ENCODE peak calls at places on chromosomes 13 and 19, in six cellular contexts. Z, J, X, C, V and F are unnamed samples.

GRCh38 chr19:43467276-43467675 is 1.9 kb upstream of the LYPD3 start:
- DNase-seq in J (no peak), V (no peak), C (no peak), Z (no peak), X (no peak), F (no peak)

GRCh38 chr13:114035583-114036501 is 62.0 kb upstream of the C13orf46 start:
- DNase-seq in C (peak), X (no peak), Z (no peak), J (no peak), V (no peak), F (no peak)

GRCh38 chr13:51644649-51645048 is 60.4 kb downstream of the WDFY2 start:
- DNase-seq in Z (no peak), C (no peak), J (no peak), V (no peak), X (no peak), F (no peak)

GRCh38 chr13:19152403-19152802 is 29.2 kb downstream of the TUBA3C start:
- DNase-seq in X (no peak), J (no peak), Z (no peak), C (no peak), V (no peak), F (no peak)

GRCh38 chr13:104920091-104920490 is 1615.4 kb downstream of the EFNB2 start:
- DNase-seq in C (no peak), X (no peak), V (no peak), Z (no peak), J (no peak), F (no peak)

GRCh38 chr13:48828962-48829405 is 146.7 kb upstream of the FNDC3A start:
- DNase-seq in V (peak), Z (no peak), X (no peak), J (no peak), C (no peak), F (no peak)

GRCh38 chr19:42018503-42019193 is 24.6 kb upstream of the ATP1A3 start:
- DNase-seq in V (no peak), X (no peak), Z (no peak), J (peak), C (no peak), F (no peak)

GRCh38 chr19:46015080-46015960 is 7.5 kb downstream of the PGLYRP1 start:
- DNase-seq in X (peak), C (no peak), V (peak), J (peak), Z (peak), F (peak)

GRCh38 chr19:18349524-18350128 is 9.2 kb downstream of the PGPEP1 start:
- DNase-seq in C (no peak), V (peak), Z (peak), X (peak), J (peak), F (peak)

DNA sequence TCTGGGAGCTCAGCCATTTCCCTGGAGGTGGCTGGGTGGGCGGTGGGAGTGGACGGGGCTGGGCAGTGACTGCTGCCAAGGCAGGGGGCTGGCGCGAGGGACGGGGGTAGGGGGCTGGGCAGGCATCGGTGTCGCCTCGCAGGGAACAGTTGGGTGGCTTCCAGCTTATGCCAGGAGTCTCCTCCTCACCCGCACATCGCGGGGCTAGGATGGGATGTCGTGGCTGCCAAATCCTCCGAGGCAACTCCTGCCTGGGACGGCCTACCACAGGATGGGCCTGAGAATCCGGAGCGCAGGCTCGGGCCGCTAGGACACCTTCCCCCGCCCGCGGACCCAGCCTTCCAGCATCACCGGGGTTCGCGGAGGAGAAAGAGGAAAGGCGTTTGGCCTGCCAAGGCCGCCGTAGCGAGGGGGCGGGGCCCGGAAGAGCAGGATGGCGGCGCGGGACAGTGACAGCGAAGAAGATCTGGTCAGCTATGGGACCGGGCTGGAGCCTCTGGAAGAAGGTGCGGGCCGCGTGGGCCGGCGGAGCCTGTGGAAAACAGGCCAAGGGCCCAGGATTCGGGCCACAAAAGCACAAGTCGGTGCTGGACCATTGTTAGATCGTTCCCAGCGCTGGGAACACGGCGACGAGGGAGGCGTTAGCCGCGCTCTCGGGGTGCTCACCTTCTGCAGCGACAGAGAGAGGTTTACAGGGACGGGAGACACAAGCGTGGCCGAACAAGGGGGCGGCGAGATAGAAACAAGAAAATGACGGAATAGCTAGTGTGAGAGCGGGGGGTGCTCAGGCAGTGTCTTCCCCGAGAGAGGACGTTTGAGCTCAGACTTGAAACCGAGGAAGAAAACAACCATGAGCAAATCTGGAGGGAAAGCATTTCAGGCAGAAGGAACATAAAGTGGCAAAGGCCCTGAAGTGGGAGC is at the start of gene GPATCH1:
- DNase-seq in C (peak), X (peak), V (peak), Z (peak), J (peak), F (peak)
- H3K27ac ChIP-seq in C (peak), X (peak), V (no peak), Z (peak), J (peak), F (peak)

DNA sequence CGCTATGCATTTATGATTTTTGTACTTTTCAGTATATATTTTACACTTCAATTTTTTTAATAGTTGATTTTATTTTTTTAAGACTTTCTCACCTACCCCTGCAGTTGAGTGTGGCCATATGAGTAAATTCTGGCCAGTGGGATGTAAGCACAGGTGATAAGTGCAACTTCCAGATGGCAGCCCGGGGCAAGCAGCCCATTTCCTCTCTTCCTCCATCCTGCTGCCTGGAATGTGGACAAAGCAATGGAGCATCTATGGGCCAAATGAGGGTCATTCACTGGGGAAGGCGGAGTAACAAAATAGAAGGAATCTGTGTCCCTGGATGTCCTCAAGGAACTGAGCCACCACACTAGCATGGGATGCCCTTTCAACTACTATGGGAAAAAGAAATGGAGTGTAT is 12.3 kb downstream of the RFXAP start:
- DNase-seq in X (no peak), J (no peak), V (no peak), C (no peak), Z (no peak), F (no peak)
- TF ChIP-seq CTCF in X (no peak), J (no peak), V (no peak), C (no peak), Z (no peak), F (no peak)

GRCh38 chr19:5798244-5798643 is 6.6 kb upstream of the NRTN start:
- DNase-seq in X (no peak), J (no peak), V (no peak), Z (no peak), C (no peak), F (no peak)
- H3K27ac ChIP-seq in X (no peak), J (no peak), V (no peak), Z (no peak), C (no peak), F (no peak)

GRCh38 chr13:99028890-99029289 is 51.0 kb upstream of the DOCK9 start:
- DNase-seq in V (peak), Z (no peak), J (peak), X (no peak), C (no peak), F (no peak)
- TF ChIP-seq CTCF in V (peak), Z (peak), J (peak), X (no peak), C (peak), F (peak)

DNA sequence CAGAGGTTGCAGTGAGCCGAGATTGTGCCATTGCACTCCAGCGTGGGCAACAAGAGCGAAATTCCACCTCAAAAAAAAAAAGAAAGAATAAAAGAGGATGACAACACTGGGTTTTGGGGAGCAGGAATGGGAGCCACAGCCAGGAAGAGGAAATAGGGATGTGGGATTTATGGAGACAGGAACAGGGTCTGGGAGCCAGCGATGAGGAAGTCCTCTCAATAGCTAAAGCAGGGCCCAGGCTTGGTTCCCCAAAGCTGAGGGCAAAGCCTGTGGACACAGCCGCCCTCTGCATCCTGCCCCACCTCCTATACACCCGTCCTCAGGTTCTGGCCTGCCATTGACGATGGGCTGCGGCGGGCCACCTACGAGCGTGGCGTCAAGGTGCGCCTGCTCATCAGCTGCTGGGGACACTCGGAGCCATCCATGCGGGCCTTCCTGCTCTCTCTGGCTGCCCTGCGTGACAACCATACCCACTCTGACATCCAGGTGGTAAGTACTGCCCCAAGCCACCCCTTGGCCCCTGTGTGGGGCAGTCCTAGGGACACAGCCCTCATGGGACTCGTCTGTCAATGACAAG is 13.6 kb downstream of the HIPK4 start:
- DNase-seq in Z (no peak), C (no peak), J (no peak), X (no peak), V (no peak), F (no peak)
- H3K27ac ChIP-seq in Z (no peak), C (no peak), J (no peak), X (no peak), V (no peak), F (no peak)